ENCODE peak calls at places on chromosomes 6 and 20, in ten cellular contexts. V is heart left ventricle, N is fibroblast of lung, X is breast epithelium, F is ovary, O is heart right ventricle, H is HL-60, D is adrenal gland, E is Peyer's patch, G is prostate gland. Q is an unnamed sample.

GRCh38 chr20:46849269-46849668 is 45.4 kb upstream of the EYA2 start:
- DNase-seq in V (no peak), N (no peak), X (no peak), F (no peak), O (no peak), H (no peak), D (no peak), E (no peak), G (no peak), Q (no peak)

GRCh38 chr6:148528292-148528691 is 185.7 kb downstream of the SASH1 start:
- DNase-seq in V (no peak), N (peak), X (no peak), F (no peak), O (no peak), H (no peak), D (no peak), E (no peak), G (no peak), Q (no peak)

GRCh38 chr6:115573866-115574265 is 486.8 kb downstream of the FRK start:
- DNase-seq in V (no peak), N (no peak), X (no peak), F (no peak), O (no peak), H (no peak), D (no peak), E (no peak), G (no peak), Q (no peak)

GRCh38 chr6:119575721-119576120 is 226.2 kb upstream of the MAN1A1 start:
- DNase-seq in V (no peak), N (peak), X (no peak), F (no peak), O (no peak), H (no peak), D (no peak), E (no peak), G (no peak), Q (no peak)

GRCh38 chr6:10412165-10412947 is 2.5 kb downstream of the TFAP2A start:
- DNase-seq in V (peak), N (peak), X (peak), F (peak), O (no peak), H (peak), D (no peak), E (peak), G (peak), Q (peak)

GRCh38 chr20:22814475-22815205 is 220.5 kb upstream of the SSTR4 start:
- DNase-seq in V (no peak), N (peak), X (no peak), F (no peak), O (no peak), H (no peak), D (no peak), E (no peak), G (no peak), Q (no peak)

GRCh38 chr6:152472325-152472724 is 164.8 kb downstream of the SYNE1 start:
- DNase-seq in V (no peak), N (no peak), X (no peak), F (no peak), O (no peak), H (no peak), D (no peak), E (no peak), G (no peak), Q (no peak)

GRCh38 chr6:77620290-77620882 is 32.5 kb upstream of the MEI4 start:
- DNase-seq in V (no peak), N (no peak), X (no peak), F (no peak), O (no peak), H (no peak), D (no peak), E (no peak), G (no peak), Q (peak)

GRCh38 chr6:168451805-168452204 is 10.8 kb downstream of the SMOC2 start:
- DNase-seq in V (no peak), N (no peak), X (no peak), F (no peak), O (no peak), H (no peak), D (no peak), E (no peak), G (no peak), Q (peak)

GRCh38 chr20:33653900-33654596 is 8.1 kb upstream of the C20orf144 start:
- DNase-seq in V (no peak), N (no peak), X (peak), F (peak), O (no peak), H (no peak), D (peak), E (peak), G (peak), Q (peak)

GRCh38 chr20:52150440-52151258 is 40.9 kb downstream of the ZFP64 start:
- DNase-seq in V (no peak), N (peak), X (no peak), F (no peak), O (peak), H (no peak), D (no peak), E (no peak), G (peak), Q (peak)

GRCh38 chr20:48730977-48731376 is 96.8 kb downstream of the PREX1 start:
- DNase-seq in V (no peak), N (no peak), X (no peak), F (no peak), O (no peak), H (no peak), D (no peak), E (no peak), G (no peak), Q (no peak)

GRCh38 chr6:3607599-3607998 is 143.9 kb downstream of the PXDC1 start:
- DNase-seq in V (no peak), N (no peak), X (peak), F (no peak), O (no peak), H (no peak), D (no peak), E (no peak), G (no peak), Q (no peak)

GRCh38 chr6:95576218-95576617 is 1.1 kb upstream of the MANEA start:
- DNase-seq in V (no peak), N (no peak), X (no peak), F (no peak), O (no peak), H (no peak), D (no peak), E (no peak), G (no peak), Q (no peak)

GRCh38 chr20:57513199-57513598 is 11.7 kb downstream of the CTCFL start:
- DNase-seq in V (no peak), N (peak), X (no peak), F (no peak), O (no peak), H (no peak), D (no peak), E (no peak), G (no peak), Q (no peak)

GRCh38 chr6:95094751-95095150 is 482.6 kb upstream of the MANEA start:
- DNase-seq in V (no peak), N (peak), X (no peak), F (no peak), O (no peak), H (no peak), D (no peak), E (no peak), G (no peak), Q (no peak)

GRCh38 chr20:44750081-44750805 is 4.6 kb downstream of the KCNK15 start:
- DNase-seq in V (no peak), N (no peak), X (no peak), F (no peak), O (no peak), H (no peak), D (no peak), E (no peak), G (no peak), Q (peak)

GRCh38 chr6:167965602-167966539 is 31.6 kb upstream of the KIF25 start:
- DNase-seq in V (peak), N (no peak), X (no peak), F (no peak), O (peak), H (no peak), D (no peak), E (no peak), G (no peak), Q (no peak)

GRCh38 chr6:117142995-117143394 is 122.4 kb upstream of the VGLL2 start:
- DNase-seq in V (no peak), N (no peak), X (no peak), F (no peak), O (peak), H (no peak), D (no peak), E (no peak), G (no peak), Q (no peak)

GRCh38 chr20:38156280-38156679 is 8.8 kb downstream of the TGM2 start:
- DNase-seq in V (no peak), N (no peak), X (no peak), F (no peak), O (no peak), H (no peak), D (no peak), E (no peak), G (no peak), Q (no peak)

GRCh38 chr6:25652007-25652515 is at the start of gene SCGN:
- DNase-seq in V (peak), N (peak), X (peak), F (peak), O (peak), H (no peak), D (peak), E (peak), G (peak), Q (peak)

GRCh38 chr6:169172435-169172834 is 81.2 kb downstream of the THBS2 start:
- DNase-seq in V (no peak), N (peak), X (no peak), F (no peak), O (no peak), H (no peak), D (peak), E (no peak), G (no peak), Q (no peak)

GRCh38 chr20:6140947-6141346 is 18.1 kb upstream of the FERMT1 start:
- DNase-seq in V (no peak), N (no peak), X (no peak), F (no peak), O (no peak), H (no peak), D (no peak), E (no peak), G (no peak), Q (peak)

GRCh38 chr20:7856756-7857155 is 83.5 kb downstream of the HAO1 start:
- DNase-seq in V (no peak), N (peak), X (no peak), F (no peak), O (no peak), H (peak), D (no peak), E (no peak), G (no peak), Q (no peak)

GRCh38 chr6:7262037-7262461 is 51.0 kb downstream of the SSR1 start:
- DNase-seq in V (peak), N (no peak), X (peak), F (no peak), O (no peak), H (no peak), D (peak), E (no peak), G (no peak), Q (peak)

GRCh38 chr6:130513770-130514169 is 148.0 kb downstream of the TMEM200A start:
- DNase-seq in V (no peak), N (peak), X (no peak), F (no peak), O (no peak), H (no peak), D (no peak), E (no peak), G (no peak), Q (no peak)

GRCh38 chr20:33811763-33812672 is 870 bp downstream of the CHMP4B start:
- DNase-seq in V (no peak), N (peak), X (peak), F (peak), O (peak), H (peak), D (peak), E (peak), G (peak), Q (peak)

GRCh38 chr6:166483556-166484250 is 101.0 kb upstream of the MPC1 start:
- DNase-seq in V (no peak), N (no peak), X (no peak), F (peak), O (no peak), H (no peak), D (no peak), E (no peak), G (no peak), Q (no peak)

GRCh38 chr6:43604174-43604573 is 24.9 kb downstream of the GTPBP2 start:
- DNase-seq in V (no peak), N (peak), X (no peak), F (no peak), O (no peak), H (no peak), D (no peak), E (no peak), G (no peak), Q (no peak)

GRCh38 chr6:91081452-91082067 is 494.7 kb upstream of the MAP3K7 start:
- DNase-seq in V (no peak), N (peak), X (no peak), F (no peak), O (no peak), H (peak), D (no peak), E (no peak), G (peak), Q (peak)

GRCh38 chr6:25498510-25498909 is 153.5 kb upstream of the SCGN start:
- DNase-seq in V (no peak), N (no peak), X (no peak), F (no peak), O (no peak), H (no peak), D (no peak), E (no peak), G (no peak), Q (no peak)

GRCh38 chr20:38894091-38894847 is 31.9 kb upstream of the FAM83D start:
- DNase-seq in V (peak), N (no peak), X (no peak), F (no peak), O (peak), H (no peak), D (no peak), E (peak), G (no peak), Q (no peak)

GRCh38 chr20:46195264-46196038 is 77.3 kb downstream of the CD40 start:
- DNase-seq in V (no peak), N (no peak), X (no peak), F (no peak), O (no peak), H (no peak), D (peak), E (no peak), G (no peak), Q (no peak)

GRCh38 chr20:38426498-38426897 is 8.6 kb downstream of the SNHG17 start:
- DNase-seq in V (no peak), N (no peak), X (no peak), F (no peak), O (no peak), H (no peak), D (no peak), E (no peak), G (no peak), Q (no peak)

GRCh38 chr20:10984899-10985298 is 311.1 kb upstream of the JAG1 start:
- DNase-seq in V (no peak), N (no peak), X (no peak), F (no peak), O (no peak), H (no peak), D (no peak), E (no peak), G (peak), Q (no peak)

GRCh38 chr20:47360207-47360488 is 3.6 kb upstream of the ZMYND8 start:
- DNase-seq in V (no peak), N (peak), X (peak), F (no peak), O (peak), H (no peak), D (no peak), E (no peak), G (peak), Q (no peak)

GRCh38 chr6:169545956-169546355 is 155.9 kb downstream of the WDR27 start:
- DNase-seq in V (no peak), N (peak), X (no peak), F (no peak), O (no peak), H (no peak), D (no peak), E (no peak), G (no peak), Q (no peak)

GRCh38 chr6:158474961-158475343 is 84.9 kb upstream of the TMEM181 start:
- DNase-seq in V (no peak), N (peak), X (no peak), F (no peak), O (no peak), H (no peak), D (no peak), E (no peak), G (no peak), Q (no peak)
- H3K27ac ChIP-seq in V (peak), N (no peak), X (no peak), F (no peak), O (peak), H (no peak), D (no peak), E (no peak), G (peak), Q (peak)

DNA sequence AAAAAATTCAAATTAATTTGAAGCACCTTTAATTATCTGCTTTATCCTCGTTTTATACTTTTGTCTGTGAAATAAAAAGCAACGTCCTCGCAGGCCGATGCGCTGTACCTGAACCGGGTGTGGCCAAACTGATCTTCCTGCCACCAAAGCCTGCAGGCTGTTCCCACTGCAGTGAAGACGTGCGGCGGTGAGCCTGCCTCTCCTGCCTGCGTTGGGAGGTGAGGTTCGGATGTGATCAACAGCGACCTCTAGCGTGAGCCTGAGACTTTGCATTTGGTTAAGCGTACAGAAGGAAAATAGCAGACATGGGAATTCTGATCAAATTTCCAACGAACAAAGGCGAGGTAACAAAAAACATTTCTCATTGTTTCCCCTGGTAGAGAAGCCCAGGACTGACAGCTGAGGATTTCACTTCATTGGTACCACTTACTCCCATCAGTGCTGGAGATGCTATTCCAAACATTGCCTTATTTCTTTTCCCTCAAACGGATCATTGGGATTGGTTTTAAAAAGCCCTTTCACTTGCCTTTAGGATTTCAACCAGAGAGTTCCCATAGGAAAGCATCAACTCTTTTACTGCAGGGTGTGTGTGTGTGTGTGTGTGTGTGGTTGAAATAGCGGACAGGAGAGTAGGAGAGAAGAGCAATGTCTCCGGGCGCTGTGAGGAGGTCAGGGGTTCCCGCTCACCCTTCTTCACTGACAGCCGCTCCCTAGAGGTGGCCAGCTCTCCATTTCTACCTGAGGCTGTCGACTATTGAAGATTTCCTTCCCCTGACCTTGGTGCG is 56.6 kb upstream of the CCN6 start:
- DNase-seq in V (peak), N (peak), X (peak), F (peak), O (peak), H (peak), D (peak), E (peak), G (peak), Q (peak)
- H3K4me3 ChIP-seq in V (peak), N (no peak), X (peak), F (no peak), O (peak), H (no peak), D (no peak), E (no peak), G (no peak), Q (no peak)

GRCh38 chr20:2692886-2693285 is 306 bp downstream of the EBF4 start:
- DNase-seq in V (no peak), N (no peak), X (no peak), F (no peak), O (no peak), H (no peak), D (no peak), E (no peak), G (no peak), Q (peak)

GRCh38 chr20:2692036-2692885 is at the start of gene EBF4:
- DNase-seq in V (peak), N (peak), X (no peak), F (peak), O (peak), H (no peak), D (peak), E (peak), G (peak), Q (peak)

GRCh38 chr20:2693996-2694471 is 1.5 kb downstream of the EBF4 start:
- DNase-seq in V (no peak), N (no peak), X (no peak), F (peak), O (peak), H (no peak), D (no peak), E (no peak), G (no peak), Q (no peak)

GRCh38 chr20:2694519-2694918 is 1.9 kb downstream of the EBF4 start:
- DNase-seq in V (no peak), N (no peak), X (no peak), F (no peak), O (no peak), H (no peak), D (no peak), E (no peak), G (no peak), Q (peak)

GRCh38 chr20:2693286-2693995 is 861 bp downstream of the EBF4 start:
- DNase-seq in V (no peak), N (peak), X (no peak), F (peak), O (peak), H (no peak), D (peak), E (no peak), G (peak), Q (peak)
- TF ChIP-seq CTCF in V (no peak), N (no peak), X (no peak), F (no peak), O (no peak), H (no peak), D (no peak), E (no peak), G (no peak), Q (no peak)

GRCh38 chr6:35046862-35047261 is 94.3 kb downstream of the TCP11 start:
- DNase-seq in V (no peak), N (no peak), X (no peak), F (no peak), O (no peak), H (no peak), D (no peak), E (no peak), G (no peak), Q (no peak)

GRCh38 chr6:35048031-35048613 is 93.0 kb downstream of the TCP11 start:
- DNase-seq in V (no peak), N (no peak), X (no peak), F (no peak), O (no peak), H (no peak), D (peak), E (peak), G (no peak), Q (peak)

GRCh38 chr6:35046098-35046497 is 95.0 kb downstream of the TCP11 start:
- DNase-seq in V (no peak), N (no peak), X (no peak), F (no peak), O (no peak), H (no peak), D (no peak), E (no peak), G (no peak), Q (no peak)

GRCh38 chr6:35048631-35049083 is 92.5 kb downstream of the TCP11 start:
- DNase-seq in V (no peak), N (peak), X (no peak), F (peak), O (peak), H (no peak), D (peak), E (peak), G (no peak), Q (peak)

DNA sequence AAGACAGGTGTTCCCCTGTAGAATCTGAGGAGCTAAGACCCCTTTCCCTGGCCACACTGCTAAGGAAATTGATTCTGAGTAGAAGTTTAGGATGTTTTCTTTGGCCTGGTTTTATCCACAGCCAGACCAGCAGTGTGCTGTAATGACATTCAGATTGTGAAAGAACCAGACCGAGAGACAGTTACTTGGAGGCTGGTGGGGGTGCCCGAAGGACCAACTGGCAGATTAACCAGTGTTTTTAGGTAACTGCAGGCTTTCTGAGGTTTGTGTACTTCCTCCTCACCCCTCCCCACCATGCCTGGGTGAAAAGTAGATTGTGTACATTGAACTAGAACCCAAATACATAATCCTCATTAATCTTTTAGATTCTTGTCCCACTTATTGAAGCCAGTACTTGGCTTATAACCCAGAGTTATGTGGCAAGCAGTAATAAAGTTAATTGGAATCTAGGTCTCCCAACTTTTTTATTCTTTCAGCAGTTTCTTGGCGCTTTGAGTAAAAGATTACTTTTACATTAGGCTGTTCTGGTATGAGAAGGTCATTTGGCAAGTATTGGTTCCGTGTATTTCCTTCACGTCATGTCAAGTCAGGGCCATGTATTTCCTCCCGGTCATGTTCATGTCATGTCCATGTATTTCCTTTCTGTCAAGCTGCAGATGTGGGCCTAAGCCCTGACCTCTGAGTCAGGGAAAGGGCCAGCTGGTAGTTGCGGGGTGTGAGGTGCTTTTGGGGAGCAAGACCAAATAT is 93.7 kb downstream of the TCP11 start:
- DNase-seq in V (no peak), N (peak), X (no peak), F (no peak), O (no peak), H (peak), D (peak), E (no peak), G (no peak), Q (no peak)
- H3K27ac ChIP-seq in V (peak), N (no peak), X (peak), F (no peak), O (peak), H (peak), D (peak), E (peak), G (peak), Q (peak)

Q was measured in endodermal cell.